ENCODE peak calls at places on chromosome 16, in six cellular contexts. H is uterus; E is stimulated activated CD8-positive, alpha-beta memory T cell treated with anti-CD3 and anti-CD28 coated beads, Interleukin-2, amount 100 ng/mL, for 1 hour; L is colonic mucosa; S is epithelial cell of esophagus; Q is fibroblast of villous mesenchyme. X is an unnamed sample.

GRCh38 chr16:69526831-69527655 is 38.7 kb upstream of the NFAT5 start:
- DNase-seq in H (no peak), E (no peak), L (no peak), S (no peak), Q (no peak), X (no peak)

GRCh38 chr16:89993377-89993776 is 25.9 kb downstream of the DBNDD1 start:
- DNase-seq in H (no peak), E (no peak), L (no peak), S (no peak), Q (no peak), X (no peak)

GRCh38 chr16:627458-628239 is 3.1 kb upstream of the WFIKKN1 start:
- DNase-seq in H (no peak), E (no peak), L (peak), S (no peak), Q (peak), X (no peak)

GRCh38 chr16:6146874-6147425 is 1049.4 kb upstream of the EEF2KMT start:
- DNase-seq in H (no peak), E (no peak), L (no peak), S (no peak), Q (no peak), X (no peak)

GRCh38 chr16:17369441-17369951 is 101.3 kb downstream of the XYLT1 start:
- DNase-seq in H (no peak), E (peak), L (peak), S (no peak), Q (no peak), X (peak)

GRCh38 chr16:77306050-77306616 is 106.9 kb downstream of the SYCE1L start:
- DNase-seq in H (no peak), E (no peak), L (no peak), S (no peak), Q (peak), X (no peak)

GRCh38 chr16:62253926-62254325 is 217.7 kb upstream of the CDH8 start:
- DNase-seq in H (no peak), E (no peak), L (no peak), S (peak), Q (no peak), X (no peak)

GRCh38 chr16:75028544-75028943 is 29.7 kb downstream of the ZNRF1 start:
- DNase-seq in H (no peak), E (no peak), L (no peak), S (no peak), Q (no peak), X (no peak)

GRCh38 chr16:82061861-82062525 is 26.9 kb downstream of the HSD17B2 start:
- DNase-seq in H (no peak), E (no peak), L (no peak), S (peak), Q (peak), X (no peak)

GRCh38 chr16:79269211-79269863 is 331.2 kb downstream of the MAF start:
- DNase-seq in H (no peak), E (no peak), L (no peak), S (no peak), Q (no peak), X (no peak)

GRCh38 chr16:72467157-72467759 is 295.3 kb upstream of the PMFBP1 start:
- DNase-seq in H (no peak), E (no peak), L (no peak), S (peak), Q (peak), X (no peak)

GRCh38 chr16:85296859-85297698 is 184.8 kb upstream of the CIBAR2 start:
- DNase-seq in H (no peak), E (no peak), L (peak), S (peak), Q (peak), X (no peak)

GRCh38 chr16:30005341-30006094 is 5.3 kb downstream of the DOC2A start:
- DNase-seq in H (peak), E (no peak), L (no peak), S (peak), Q (peak), X (no peak)

GRCh38 chr16:79261461-79261860 is 339.1 kb downstream of the MAF start:
- DNase-seq in H (no peak), E (no peak), L (peak), S (no peak), Q (no peak), X (no peak)

GRCh38 chr16:31148281-31148728 is 1.6 kb downstream of the PRSS36 start:
- DNase-seq in H (no peak), E (no peak), L (peak), S (peak), Q (no peak), X (no peak)

GRCh38 chr16:25256821-25257503 is 683 bp downstream of the ZKSCAN2 start:
- DNase-seq in H (no peak), E (no peak), L (peak), S (peak), Q (peak), X (no peak)

GRCh38 chr16:78376452-78376851 is 277.0 kb downstream of the WWOX start:
- DNase-seq in H (no peak), E (no peak), L (no peak), S (no peak), Q (peak), X (no peak)

GRCh38 chr16:68590201-68590994 is 51.3 kb downstream of the ZFP90 start:
- DNase-seq in H (peak), E (peak), L (peak), S (peak), Q (peak), X (no peak)

GRCh38 chr16:12685806-12686205 is 117.9 kb downstream of the CPPED1 start:
- DNase-seq in H (no peak), E (no peak), L (no peak), S (no peak), Q (no peak), X (no peak)

GRCh38 chr16:70738083-70738977 is 52.5 kb upstream of the MTSS2 start:
- DNase-seq in H (peak), E (no peak), L (no peak), S (peak), Q (peak), X (no peak)

GRCh38 chr16:57409870-57410585 is 5.5 kb downstream of the CCL17 start:
- DNase-seq in H (no peak), E (no peak), L (no peak), S (peak), Q (no peak), X (no peak)

GRCh38 chr16:13316008-13316407 is 414.6 kb downstream of the SHISA9 start:
- DNase-seq in H (no peak), E (no peak), L (no peak), S (peak), Q (peak), X (no peak)

GRCh38 chr16:22912654-22913053 is 98.7 kb downstream of the HS3ST2 start:
- DNase-seq in H (no peak), E (no peak), L (no peak), S (no peak), Q (no peak), X (no peak)

GRCh38 chr16:87603684-87604571 is 1.6 kb downstream of the JPH3 start:
- DNase-seq in H (no peak), E (no peak), L (no peak), S (no peak), Q (no peak), X (no peak)

GRCh38 chr16:1057252-1057932 is 15.2 kb upstream of the SSTR5 start:
- DNase-seq in H (no peak), E (peak), L (peak), S (no peak), Q (no peak), X (no peak)

GRCh38 chr16:53058441-53058840 is 3.6 kb downstream of the CHD9 start:
- DNase-seq in H (no peak), E (no peak), L (no peak), S (peak), Q (peak), X (no peak)

GRCh38 chr16:48101069-48101674 is 54.6 kb downstream of the ABCC12 start:
- DNase-seq in H (no peak), E (no peak), L (no peak), S (peak), Q (no peak), X (no peak)

GRCh38 chr16:4486126-4486893 is 10.1 kb downstream of the HMOX2 start:
- DNase-seq in H (no peak), E (no peak), L (no peak), S (no peak), Q (no peak), X (no peak)